ENCODE peak calls at places on chromosomes 7 and 10, in six cellular contexts. N is GM12878, B is SK-N-SH, U is H1, Z is HepG2, C is K562. K is an unnamed sample.

GRCh38 chr10:92849234-92849525 is 860 bp downstream of the EXOC6 start:
- DNase-seq in N (no peak), B (no peak), U (no peak), Z (no peak), C (no peak), K (no peak)

GRCh38 chr7:132732466-132732865 is 156.2 kb upstream of the PLXNA4 start:
- DNase-seq in N (no peak), B (no peak), U (no peak), Z (no peak), C (no peak), K (no peak)

GRCh38 chr7:81515009-81515408 is 254.8 kb downstream of the HGF start:
- DNase-seq in N (no peak), B (no peak), U (no peak), Z (no peak), C (no peak), K (no peak)

GRCh38 chr10:42942279-42942932 is 134.5 kb upstream of the RET start:
- DNase-seq in N (no peak), B (no peak), U (no peak), Z (no peak), C (no peak), K (no peak)

GRCh38 chr10:73964743-73965142 is 33.2 kb upstream of the VCL start:
- DNase-seq in N (no peak), B (no peak), U (no peak), Z (no peak), C (no peak), K (no peak)

GRCh38 chr7:116924741-116925140 is 28.6 kb upstream of the ST7 start:
- DNase-seq in N (no peak), B (no peak), U (no peak), Z (no peak), C (no peak), K (no peak)

GRCh38 chr10:86868353-86868752 is 89.1 kb downstream of the MMRN2 start:
- DNase-seq in N (no peak), B (no peak), U (peak; percentile 79), Z (no peak), C (no peak), K (no peak)

GRCh38 chr7:45574521-45575500 is 643 bp downstream of the ADCY1 start:
- DNase-seq in N (no peak), B (peak; percentile 92), U (no peak), Z (peak; percentile 35), C (peak; percentile 58), K (peak; percentile 34)

GRCh38 chr10:97328646-97329453 is 5.7 kb downstream of the FRAT2 start:
- DNase-seq in N (no peak), B (no peak), U (no peak), Z (peak; percentile 90), C (no peak), K (no peak)

GRCh38 chr7:54014765-54015164 is 527.4 kb upstream of the VSTM2A start:
- DNase-seq in N (no peak), B (no peak), U (no peak), Z (no peak), C (no peak), K (no peak)

GRCh38 chr7:19470031-19470430 is 238.8 kb downstream of the POLR1F start:
- DNase-seq in N (no peak), B (no peak), U (no peak), Z (no peak), C (no peak), K (no peak)

GRCh38 chr10:110209399-110209925 is 2.1 kb downstream of the MXI1 start:
- DNase-seq in N (no peak), B (no peak), U (no peak), Z (no peak), C (peak; percentile 26), K (peak; percentile 57)

GRCh38 chr10:98957801-98958200 is 277.9 kb downstream of the HPSE2 start:
- DNase-seq in N (no peak), B (no peak), U (no peak), Z (no peak), C (no peak), K (no peak)

GRCh38 chr7:74231232-74231590 is 21.4 kb downstream of the LAT2 start:
- DNase-seq in N (peak; percentile 78), B (no peak), U (no peak), Z (no peak), C (no peak), K (no peak)

GRCh38 chr7:140696024-140696678 is 357 bp upstream of the NDUFB2 start:
- DNase-seq in N (no peak), B (peak; percentile 99), U (no peak), Z (peak; percentile 81), C (peak; percentile 99), K (peak; percentile 94)

GRCh38 chr7:37432240-37432917 is 16.3 kb downstream of the ELMO1 start:
- DNase-seq in N (no peak), B (no peak), U (no peak), Z (no peak), C (no peak), K (no peak)

GRCh38 chr7:42454006-42454405 is 217.0 kb upstream of the GLI3 start:
- DNase-seq in N (no peak), B (no peak), U (no peak), Z (no peak), C (no peak), K (no peak)

GRCh38 chr7:99762680-99763327 is 21.2 kb downstream of the CYP3A4 start:
- DNase-seq in N (no peak), B (no peak), U (no peak), Z (no peak), C (peak; percentile 83), K (no peak)

GRCh38 chr10:97738616-97739015 is 1.7 kb downstream of the ZFYVE27 start:
- DNase-seq in N (no peak), B (no peak), U (no peak), Z (no peak), C (peak; percentile 53), K (no peak)

GRCh38 chr7:38801786-38802185 is 107.2 kb downstream of the VPS41 start:
- DNase-seq in N (no peak), B (no peak), U (no peak), Z (no peak), C (no peak), K (no peak)

GRCh38 chr7:123682690-123683089 is 27.0 kb downstream of the LMOD2 start:
- DNase-seq in N (no peak), B (no peak), U (no peak), Z (peak; percentile 52), C (peak; percentile 39), K (peak; percentile 25)
- TF ChIP-seq CTCF in N (peak; percentile 46), B (peak; percentile 82), U (peak; percentile 38), Z (peak; percentile 62), C (peak; percentile 54), K (no peak)

DNA sequence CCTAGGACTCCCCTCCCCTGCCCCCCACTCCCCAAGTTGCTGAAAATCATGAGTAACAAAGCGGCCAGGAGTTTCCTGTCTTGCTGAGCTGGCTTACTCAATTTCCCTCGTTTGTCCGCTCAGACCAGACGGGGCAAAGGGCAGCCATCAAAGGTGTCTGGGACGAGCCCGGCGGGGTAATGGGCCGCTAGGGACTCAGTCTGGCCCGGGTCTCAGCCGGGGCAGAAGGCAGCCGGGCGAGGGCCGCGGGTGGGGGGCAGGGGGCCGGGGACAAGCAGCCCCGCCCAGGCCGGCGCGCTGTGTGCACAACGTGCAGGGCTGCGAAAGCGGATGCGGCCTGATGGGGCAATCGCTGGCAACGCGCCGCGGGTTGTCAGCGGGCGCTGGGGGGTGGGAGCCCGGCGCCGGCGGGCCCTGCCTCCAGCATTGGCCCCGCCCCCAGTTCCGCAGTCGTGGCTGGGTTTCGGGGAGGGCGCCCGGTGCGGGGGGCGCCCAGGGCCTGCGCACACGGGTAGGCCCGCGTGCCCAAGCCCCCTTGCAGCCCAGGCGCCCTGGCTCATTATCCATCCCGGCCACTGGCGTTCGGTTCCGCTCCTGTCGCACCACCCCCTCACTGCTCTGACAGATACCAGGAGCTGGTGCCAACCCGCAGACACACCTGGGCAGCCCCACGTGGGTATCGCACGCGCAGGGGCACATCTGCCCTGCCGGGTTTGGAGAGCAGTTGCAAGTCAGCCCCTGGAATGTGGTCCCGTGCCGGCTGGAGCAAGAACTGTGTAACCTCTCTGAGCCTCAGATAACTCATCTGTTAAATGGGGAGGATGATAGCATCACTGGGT is 35.1 kb downstream of the DNAJB12 start:
- DNase-seq in N (no peak), B (peak; percentile 91), U (no peak), Z (peak; percentile 86), C (no peak), K (peak; percentile 95)
- TF ChIP-seq GABPA in N (no peak), B (no peak), U (peak; percentile 18), Z (peak; percentile 14), C (no peak), K (peak; percentile 45)

GRCh38 chr10:128734734-128735133 is 608.5 kb upstream of the MKI67 start:
- DNase-seq in N (no peak), B (no peak), U (no peak), Z (no peak), C (no peak), K (no peak)

GRCh38 chr10:128735996-128736395 is 609.8 kb upstream of the MKI67 start:
- DNase-seq in N (no peak), B (no peak), U (no peak), Z (no peak), C (no peak), K (no peak)

GRCh38 chr10:128734161-128734560 is 607.9 kb upstream of the MKI67 start:
- DNase-seq in N (no peak), B (no peak), U (no peak), Z (no peak), C (no peak), K (no peak)

GRCh38 chr10:128744092-128744491 is 617.9 kb upstream of the MKI67 start:
- DNase-seq in N (no peak), B (no peak), U (no peak), Z (no peak), C (no peak), K (no peak)

GRCh38 chr10:128739937-128740336 is 613.7 kb upstream of the MKI67 start:
- DNase-seq in N (no peak), B (no peak), U (peak; percentile 23), Z (no peak), C (peak; percentile 51), K (no peak)
- TF ChIP-seq CTCF in N (no peak), B (no peak), U (peak; percentile 74), Z (peak; percentile 43), C (peak; percentile 61), K (no peak)

GRCh38 chr7:1675036-1675671 is 5.1 kb downstream of the ELFN1 start:
- DNase-seq in N (no peak), B (peak; percentile 34), U (no peak), Z (no peak), C (no peak), K (no peak)

GRCh38 chr7:1677206-1678069 is 7.4 kb downstream of the ELFN1 start:
- DNase-seq in N (no peak), B (peak; percentile 41), U (no peak), Z (no peak), C (no peak), K (no peak)

GRCh38 chr7:1678070-1678543 is 8.0 kb downstream of the ELFN1 start:
- DNase-seq in N (no peak), B (no peak), U (no peak), Z (no peak), C (no peak), K (no peak)

GRCh38 chr7:1675673-1676549 is 5.8 kb downstream of the ELFN1 start:
- DNase-seq in N (no peak), B (peak; percentile 44), U (no peak), Z (no peak), C (no peak), K (no peak)

DNA sequence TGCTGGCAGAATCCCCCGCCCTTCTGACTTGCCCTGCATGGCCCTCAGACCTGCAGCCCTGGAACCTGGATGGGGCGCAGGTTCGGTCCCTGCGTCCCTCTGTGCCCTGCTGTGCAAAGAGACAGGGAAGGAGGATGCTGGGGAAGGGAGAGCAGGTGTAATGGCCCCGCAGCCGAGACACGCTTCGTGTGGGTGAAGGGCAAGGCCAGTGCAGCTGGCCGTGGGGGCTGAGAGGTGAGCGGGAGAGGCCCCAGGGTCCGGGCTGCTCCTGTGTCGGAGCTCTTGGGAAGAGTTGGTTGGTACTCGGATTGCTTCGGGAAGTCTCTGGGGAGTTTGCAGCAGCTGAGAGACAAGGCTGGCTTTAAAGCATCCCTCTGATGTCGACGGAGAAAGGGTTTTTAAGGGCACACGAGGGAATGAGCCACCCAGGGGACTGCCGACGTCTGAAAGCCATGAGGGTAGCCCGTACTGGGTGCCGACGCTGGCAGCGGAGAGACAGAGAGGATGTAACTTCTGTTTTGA is 6.5 kb downstream of the ELFN1 start:
- DNase-seq in N (no peak), B (no peak), U (no peak), Z (no peak), C (no peak), K (no peak)
- TF ChIP-seq GABPA in N (no peak), B (no peak), U (no peak), Z (no peak), C (no peak), K (no peak)